ENCODE peak calls at places on chromosomes 4 and X, in four cellular contexts. One of them, this sample, is unnamed.

GRCh38 chrX:113019958-113020357 is 179.3 kb upstream of the AMOT start:
- DNase-seq in central memory CD4-positive, alpha-beta T cell: no peak
- DNase-seq in naive B cell: no peak
- DNase-seq in hepatocyte: no peak
- DNase-seq in this sample: no peak

GRCh38 chr4:140090215-140090731 is 63.7 kb downstream of the MAML3 start:
- DNase-seq in central memory CD4-positive, alpha-beta T cell: no peak
- DNase-seq in naive B cell: no peak
- DNase-seq in hepatocyte: no peak
- DNase-seq in this sample: no peak

GRCh38 chr4:88623097-88623496 is 30.8 kb downstream of the HERC3 start:
- DNase-seq in central memory CD4-positive, alpha-beta T cell: no peak
- DNase-seq in naive B cell: no peak
- DNase-seq in hepatocyte: peak; percentile 19
- DNase-seq in this sample: no peak

GRCh38 chr4:80036949-80037348 is 36.1 kb downstream of the ANTXR2 start:
- DNase-seq in central memory CD4-positive, alpha-beta T cell: peak; percentile 5
- DNase-seq in naive B cell: no peak
- DNase-seq in hepatocyte: peak; percentile 45
- DNase-seq in this sample: no peak

GRCh38 chrX:39258331-39258730 is 457.1 kb downstream of the MID1IP1 start:
- DNase-seq in central memory CD4-positive, alpha-beta T cell: no peak
- DNase-seq in naive B cell: no peak
- DNase-seq in hepatocyte: no peak
- DNase-seq in this sample: no peak

GRCh38 chrX:118603981-118604380 is 108.4 kb downstream of the DOCK11 start:
- DNase-seq in central memory CD4-positive, alpha-beta T cell: peak; percentile 28
- DNase-seq in naive B cell: peak; percentile 25
- DNase-seq in hepatocyte: peak; percentile 57
- DNase-seq in this sample: peak; percentile 24

GRCh38 chrX:150414228-150414627 is 51.1 kb downstream of the MAMLD1 start:
- DNase-seq in central memory CD4-positive, alpha-beta T cell: no peak
- DNase-seq in naive B cell: no peak
- DNase-seq in hepatocyte: no peak
- DNase-seq in this sample: no peak

GRCh38 chr4:185683222-185683621 is 128.8 kb downstream of the SORBS2 start:
- DNase-seq in central memory CD4-positive, alpha-beta T cell: no peak
- DNase-seq in naive B cell: no peak
- DNase-seq in hepatocyte: no peak
- DNase-seq in this sample: no peak

GRCh38 chrX:118727686-118728339 is 407 bp downstream of the IL13RA1 start:
- DNase-seq in central memory CD4-positive, alpha-beta T cell: no peak
- DNase-seq in naive B cell: no peak
- DNase-seq in hepatocyte: peak; percentile 64
- DNase-seq in this sample: peak; percentile 28

GRCh38 chr4:85478576-85478975 is 3.6 kb downstream of the ARHGAP24 start:
- DNase-seq in central memory CD4-positive, alpha-beta T cell: no peak
- DNase-seq in naive B cell: no peak
- DNase-seq in hepatocyte: no peak
- DNase-seq in this sample: no peak

GRCh38 chr4:186227744-186228513 is 622 bp downstream of the KLKB1 start:
- DNase-seq in central memory CD4-positive, alpha-beta T cell: no peak
- DNase-seq in naive B cell: no peak
- DNase-seq in hepatocyte: no peak
- DNase-seq in this sample: no peak

GRCh38 chr4:74158561-74159396 is 861 bp downstream of the MTHFD2L start:
- DNase-seq in central memory CD4-positive, alpha-beta T cell: no peak
- DNase-seq in naive B cell: no peak
- DNase-seq in hepatocyte: no peak
- DNase-seq in this sample: no peak

GRCh38 chrX:123878177-123878576 is 18.3 kb downstream of the XIAP start:
- DNase-seq in central memory CD4-positive, alpha-beta T cell: peak; percentile 26
- DNase-seq in naive B cell: peak; percentile 40
- DNase-seq in hepatocyte: no peak
- DNase-seq in this sample: peak; percentile 35

GRCh38 chr4:143071351-143071750 is 113.4 kb upstream of the USP38 start:
- DNase-seq in central memory CD4-positive, alpha-beta T cell: no peak
- DNase-seq in naive B cell: no peak
- DNase-seq in hepatocyte: no peak
- DNase-seq in this sample: no peak

GRCh38 chr4:73653695-73654106 is 33.5 kb upstream of the RASSF6 start:
- DNase-seq in central memory CD4-positive, alpha-beta T cell: no peak
- DNase-seq in naive B cell: peak; percentile 3
- DNase-seq in hepatocyte: peak; percentile 65
- DNase-seq in this sample: peak; percentile 34

GRCh38 chrX:70454441-70455365 is 10.1 kb downstream of the DLG3 start:
- DNase-seq in central memory CD4-positive, alpha-beta T cell: peak; percentile 70
- DNase-seq in naive B cell: peak; percentile 59
- DNase-seq in hepatocyte: peak; percentile 89
- DNase-seq in this sample: peak; percentile 64

GRCh38 chrX:10326578-10326977 is 169.8 kb downstream of the CLCN4 start:
- DNase-seq in central memory CD4-positive, alpha-beta T cell: no peak
- DNase-seq in naive B cell: no peak
- DNase-seq in hepatocyte: no peak
- DNase-seq in this sample: no peak

GRCh38 chr4:83009529-83009928 is 1.1 kb downstream of the LIN54 start:
- DNase-seq in central memory CD4-positive, alpha-beta T cell: no peak
- DNase-seq in naive B cell: no peak
- DNase-seq in hepatocyte: no peak
- DNase-seq in this sample: no peak

GRCh38 chr4:74370912-74371311 is 6.0 kb downstream of the EREG start:
- DNase-seq in central memory CD4-positive, alpha-beta T cell: peak; percentile 9
- DNase-seq in naive B cell: peak; percentile 17
- DNase-seq in hepatocyte: peak; percentile 72
- DNase-seq in this sample: peak; percentile 41

GRCh38 chr4:128301979-128302378 is 14.4 kb upstream of the PGRMC2 start:
- DNase-seq in central memory CD4-positive, alpha-beta T cell: no peak
- DNase-seq in naive B cell: no peak
- DNase-seq in hepatocyte: no peak
- DNase-seq in this sample: no peak

GRCh38 chr4:137623013-137623412 is 90.7 kb upstream of the PCDH18 start:
- DNase-seq in central memory CD4-positive, alpha-beta T cell: no peak
- DNase-seq in naive B cell: no peak
- DNase-seq in hepatocyte: no peak
- DNase-seq in this sample: no peak

GRCh38 chr4:140637836-140638235 is 69.1 kb upstream of the UCP1 start:
- DNase-seq in central memory CD4-positive, alpha-beta T cell: no peak
- DNase-seq in naive B cell: peak; percentile 20
- DNase-seq in hepatocyte: no peak
- DNase-seq in this sample: peak; percentile 63

GRCh38 chrX:130594453-130594916 is 192.7 kb downstream of the RBMX2 start:
- DNase-seq in central memory CD4-positive, alpha-beta T cell: no peak
- DNase-seq in naive B cell: no peak
- DNase-seq in hepatocyte: peak; percentile 12
- DNase-seq in this sample: no peak

GRCh38 chr4:113384600-113384999 is 335.1 kb downstream of the ANK2 start:
- DNase-seq in central memory CD4-positive, alpha-beta T cell: no peak
- DNase-seq in naive B cell: no peak
- DNase-seq in hepatocyte: no peak
- DNase-seq in this sample: no peak

This sample was measured in GM13976.